ENCODE peak calls at places on chromosomes 6 and 20, in four cellular contexts. X, E, N and A are unnamed samples.

GRCh38 chr6:28565823-28566526 is 40.3 kb downstream of the GPX5 start:
- DNase-seq in X (no peak), E (no peak), N (no peak), A (no peak)

GRCh38 chr20:258963-259362 is 1.4 kb downstream of the DEFB132 start:
- DNase-seq in X (peak; percentile 59), E (no peak), N (no peak), A (no peak)

GRCh38 chr6:143747347-143747842 is 69.6 kb downstream of the PHACTR2 start:
- DNase-seq in X (no peak), E (no peak), N (no peak), A (no peak)

GRCh38 chr6:81241717-81242116 is 510.8 kb downstream of the TENT5A start:
- DNase-seq in X (peak; percentile 25), E (no peak), N (no peak), A (no peak)

GRCh38 chr20:36604952-36605308 is 649 bp upstream of the RAB5IF start:
- DNase-seq in X (no peak), E (peak; percentile 58), N (no peak), A (no peak)

GRCh38 chr6:10759312-10759839 is 11.8 kb downstream of the TMEM14B start:
- DNase-seq in X (peak; percentile 89), E (no peak), N (no peak), A (no peak)

GRCh38 chr6:122610690-122611455 is 668 bp downstream of the PKIB start:
- DNase-seq in X (peak; percentile 17), E (peak; percentile 22), N (peak; percentile 15), A (no peak)

GRCh38 chr20:31751126-31751525 is 12.0 kb downstream of the TPX2 start:
- DNase-seq in X (no peak), E (no peak), N (no peak), A (no peak)

GRCh38 chr6:118509009-118509617 is 39.0 kb upstream of the PLN start:
- DNase-seq in X (peak; percentile 56), E (peak; percentile 11), N (no peak), A (no peak)

GRCh38 chr20:11799131-11799800 is 118.4 kb upstream of the BTBD3 start:
- DNase-seq in X (no peak), E (no peak), N (no peak), A (no peak)

GRCh38 chr6:87198496-87198895 is 43.1 kb downstream of the ZNF292 start:
- DNase-seq in X (no peak), E (no peak), N (no peak), A (no peak)

GRCh38 chr20:40961686-40962640 is 66.7 kb upstream of the TOP1 start:
- DNase-seq in X (no peak), E (no peak), N (no peak), A (no peak)

GRCh38 chr6:129671442-129672344 is 38.3 kb downstream of the ARHGAP18 start:
- DNase-seq in X (peak; percentile 32), E (peak; percentile 63), N (no peak), A (no peak)

GRCh38 chr20:24102290-24102689 is 113.7 kb upstream of the GGTLC1 start:
- DNase-seq in X (peak; percentile 21), E (peak; percentile 19), N (no peak), A (no peak)

GRCh38 chr20:44513871-44514270 is 8.0 kb downstream of the SERINC3 start:
- DNase-seq in X (no peak), E (no peak), N (no peak), A (no peak)

GRCh38 chr6:151254451-151255081 is 14.8 kb downstream of the AKAP12 start:
- DNase-seq in X (peak; percentile 58), E (no peak), N (no peak), A (no peak)

GRCh38 chr6:30192076-30192475 is 21.1 kb downstream of the TRIM26 start:
- DNase-seq in X (peak; percentile 19), E (no peak), N (no peak), A (no peak)

GRCh38 chr6:5261545-5262109 is 314 bp downstream of the FARS2 start:
- DNase-seq in X (peak; percentile 11), E (no peak), N (no peak), A (no peak)

GRCh38 chr6:146422789-146423188 is 120.8 kb upstream of the RAB32 start:
- DNase-seq in X (no peak), E (no peak), N (no peak), A (no peak)